ENCODE peak calls at places on chromosomes 7 and 10, in six cellular contexts. Q is fibroblast of lung, Y is lower lobe of right lung, I is cardiac muscle cell, D is SJSA1, R is aorta. U is an unnamed sample.
A peak's percentile ranks its signal among the peaks of the same experiment; 100 is the strongest.

GRCh38 chr10:79416578-79417255 is 28.7 kb downstream of the ZCCHC24 start:
- DNase-seq in Q (no peak), Y (peak; percentile 24), I (no peak), D (no peak), R (peak; percentile 32), U (no peak)

GRCh38 chr7:8433477-8434289 is at the start of gene NXPH1:
- DNase-seq in Q (no peak), Y (no peak), I (peak; percentile 88), D (no peak), R (no peak), U (no peak)

GRCh38 chr10:71029411-71029881 is 141.1 kb upstream of the PCBD1 start:
- DNase-seq in Q (no peak), Y (no peak), I (peak; percentile 68), D (no peak), R (peak; percentile 34), U (no peak)

GRCh38 chr10:5198386-5198785 is 1.7 kb downstream of the AKR1C4 start:
- DNase-seq in Q (no peak), Y (no peak), I (no peak), D (no peak), R (no peak), U (no peak)

GRCh38 chr7:24715661-24716479 is 41.4 kb downstream of the GSDME start:
- DNase-seq in Q (peak; percentile 54), Y (no peak), I (peak; percentile 69), D (peak; percentile 18), R (no peak), U (peak; percentile 25)

GRCh38 chr7:129370812-129371211 is 63.4 kb upstream of the STRIP2 start:
- DNase-seq in Q (peak; percentile 15), Y (no peak), I (no peak), D (no peak), R (no peak), U (no peak)

GRCh38 chr10:43846187-43846680 is 197.6 kb upstream of the ZNF32 start:
- DNase-seq in Q (peak; percentile 89), Y (no peak), I (no peak), D (peak; percentile 39), R (peak; percentile 85), U (no peak)

GRCh38 chr10:109178576-109178975 is 744.7 kb downstream of the XPNPEP1 start:
- DNase-seq in Q (no peak), Y (no peak), I (no peak), D (no peak), R (no peak), U (no peak)

GRCh38 chr10:83432296-83433045 is 706.8 kb upstream of the GHITM start:
- DNase-seq in Q (no peak), Y (no peak), I (no peak), D (no peak), R (no peak), U (no peak)

GRCh38 chr7:134313543-134313942 is 3.2 kb downstream of the SLC35B4 start:
- DNase-seq in Q (no peak), Y (no peak), I (no peak), D (no peak), R (no peak), U (no peak)

GRCh38 chr10:30155401-30155800 is 96.0 kb upstream of the JCAD start:
- DNase-seq in Q (no peak), Y (no peak), I (no peak), D (no peak), R (no peak), U (no peak)

GRCh38 chr10:46273506-46274477 is 13.0 kb upstream of the ANTXRL start:
- DNase-seq in Q (no peak), Y (no peak), I (no peak), D (no peak), R (no peak), U (no peak)

GRCh38 chr7:70614237-70614984 is 517.5 kb upstream of the GALNT17 start:
- DNase-seq in Q (peak; percentile 41), Y (no peak), I (peak; percentile 75), D (no peak), R (peak; percentile 94), U (no peak)

GRCh38 chr7:925601-926000 is 28.9 kb downstream of the ADAP1 start:
- DNase-seq in Q (no peak), Y (peak; percentile 66), I (no peak), D (no peak), R (peak; percentile 77), U (no peak)

GRCh38 chr7:81457858-81458522 is 311.9 kb downstream of the HGF start:
- DNase-seq in Q (peak; percentile 68), Y (no peak), I (peak; percentile 52), D (no peak), R (no peak), U (no peak)

GRCh38 chr10:103823706-103824272 is 31.6 kb downstream of the SH3PXD2A start:
- DNase-seq in Q (no peak), Y (no peak), I (no peak), D (no peak), R (no peak), U (no peak)

GRCh38 chr10:125547010-125547650 is 135.8 kb downstream of the TEX36 start:
- DNase-seq in Q (no peak), Y (no peak), I (no peak), D (no peak), R (no peak), U (no peak)

GRCh38 chr10:19930936-19931859 is 115.0 kb downstream of the PLXDC2 start:
- DNase-seq in Q (peak; percentile 69), Y (no peak), I (no peak), D (no peak), R (no peak), U (no peak)

GRCh38 chr10:124388823-124389612 is 29.7 kb downstream of the OAT start:
- DNase-seq in Q (peak; percentile 82), Y (peak; percentile 93), I (peak; percentile 96), D (peak; percentile 57), R (peak; percentile 98), U (peak; percentile 36)

GRCh38 chr7:41972270-41972669 is 264.7 kb downstream of the GLI3 start:
- DNase-seq in Q (no peak), Y (no peak), I (no peak), D (no peak), R (no peak), U (no peak)

GRCh38 chr7:149823631-149824199 is 14.5 kb upstream of the ZNF862 start:
- DNase-seq in Q (no peak), Y (peak; percentile 25), I (no peak), D (no peak), R (peak; percentile 50), U (no peak)

GRCh38 chr7:74993121-74993520 is 28.6 kb downstream of the CASTOR2 start:
- DNase-seq in Q (no peak), Y (no peak), I (no peak), D (no peak), R (no peak), U (no peak)

DNA sequence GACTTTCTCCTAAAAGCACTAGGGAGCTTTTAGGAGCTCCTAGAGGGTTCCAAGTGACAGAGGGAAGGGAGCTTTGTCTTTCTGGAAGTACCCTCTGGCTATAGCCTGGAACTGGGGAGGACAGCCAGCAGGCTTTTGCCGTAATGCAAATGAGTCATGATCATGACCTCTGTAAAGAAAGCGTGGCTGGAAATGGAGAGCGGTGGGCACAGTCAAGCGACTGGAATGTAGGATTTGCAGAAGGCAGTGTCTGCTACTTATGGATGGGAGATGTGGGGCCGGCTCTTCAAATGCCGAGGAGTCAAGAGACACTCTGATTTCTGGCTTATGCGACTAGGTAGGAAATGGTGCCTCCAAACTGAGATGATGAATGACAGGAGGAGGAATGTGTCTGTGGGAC is 34.6 kb upstream of the PLPP4 start:
- DNase-seq in Q (no peak), Y (no peak), I (no peak), D (peak; percentile 77), R (no peak), U (no peak)
- H3K27ac ChIP-seq in Q (no peak overlapping the region), Y (no peak overlapping the region), I (no peak overlapping the region), D (peak overlapping the region; percentile 27), R (no peak overlapping the region), U (no peak overlapping the region)

GRCh38 chr7:145850636-145851035 is 266.0 kb upstream of the CNTNAP2 start:
- DNase-seq in Q (no peak), Y (no peak), I (no peak), D (no peak), R (no peak), U (no peak)
- H3K27ac ChIP-seq in Q (no peak overlapping the region), Y (no peak overlapping the region), I (no peak overlapping the region), D (no peak overlapping the region), R (no peak overlapping the region), U (no peak overlapping the region)

GRCh38 chr10:72104472-72105097 is 16.2 kb upstream of the SPOCK2 start:
- DNase-seq in Q (peak; percentile 28), Y (no peak), I (no peak), D (no peak), R (no peak), U (no peak)

GRCh38 chr10:72106896-72107295 is 18.5 kb upstream of the SPOCK2 start:
- DNase-seq in Q (no peak), Y (no peak), I (no peak), D (no peak), R (no peak), U (no peak)

GRCh38 chr10:72106154-72106849 is 18.0 kb upstream of the SPOCK2 start:
- DNase-seq in Q (peak; percentile 18), Y (no peak), I (no peak), D (no peak), R (no peak), U (no peak)

GRCh38 chr10:72105675-72106074 is 17.3 kb upstream of the SPOCK2 start:
- DNase-seq in Q (no peak), Y (no peak), I (no peak), D (no peak), R (no peak), U (no peak)

DNA sequence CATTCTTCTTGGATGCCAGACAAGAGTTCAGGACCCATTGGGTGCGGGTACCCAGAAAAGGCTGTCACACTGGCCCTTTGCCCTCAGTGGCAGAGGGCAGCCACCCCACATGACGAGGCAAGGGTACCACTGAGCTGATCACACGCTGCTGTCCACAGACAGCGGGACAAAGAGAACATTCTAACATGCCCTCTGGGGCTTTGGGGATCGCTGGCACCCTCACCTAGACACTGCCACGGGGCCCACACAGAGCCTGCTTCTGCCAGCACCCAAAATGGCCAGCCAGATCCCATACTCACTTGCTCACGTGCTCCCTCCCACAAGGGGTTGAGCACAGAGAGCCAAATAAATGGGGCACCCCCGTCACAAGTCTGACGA is 16.7 kb upstream of the SPOCK2 start:
- DNase-seq in Q (no peak), Y (no peak), I (no peak), D (no peak), R (no peak), U (no peak)
- H3K27ac ChIP-seq in Q (no peak overlapping the region), Y (no peak overlapping the region), I (no peak overlapping the region), D (no peak overlapping the region), R (no peak overlapping the region), U (peak overlapping the region; percentile 58)

DNA sequence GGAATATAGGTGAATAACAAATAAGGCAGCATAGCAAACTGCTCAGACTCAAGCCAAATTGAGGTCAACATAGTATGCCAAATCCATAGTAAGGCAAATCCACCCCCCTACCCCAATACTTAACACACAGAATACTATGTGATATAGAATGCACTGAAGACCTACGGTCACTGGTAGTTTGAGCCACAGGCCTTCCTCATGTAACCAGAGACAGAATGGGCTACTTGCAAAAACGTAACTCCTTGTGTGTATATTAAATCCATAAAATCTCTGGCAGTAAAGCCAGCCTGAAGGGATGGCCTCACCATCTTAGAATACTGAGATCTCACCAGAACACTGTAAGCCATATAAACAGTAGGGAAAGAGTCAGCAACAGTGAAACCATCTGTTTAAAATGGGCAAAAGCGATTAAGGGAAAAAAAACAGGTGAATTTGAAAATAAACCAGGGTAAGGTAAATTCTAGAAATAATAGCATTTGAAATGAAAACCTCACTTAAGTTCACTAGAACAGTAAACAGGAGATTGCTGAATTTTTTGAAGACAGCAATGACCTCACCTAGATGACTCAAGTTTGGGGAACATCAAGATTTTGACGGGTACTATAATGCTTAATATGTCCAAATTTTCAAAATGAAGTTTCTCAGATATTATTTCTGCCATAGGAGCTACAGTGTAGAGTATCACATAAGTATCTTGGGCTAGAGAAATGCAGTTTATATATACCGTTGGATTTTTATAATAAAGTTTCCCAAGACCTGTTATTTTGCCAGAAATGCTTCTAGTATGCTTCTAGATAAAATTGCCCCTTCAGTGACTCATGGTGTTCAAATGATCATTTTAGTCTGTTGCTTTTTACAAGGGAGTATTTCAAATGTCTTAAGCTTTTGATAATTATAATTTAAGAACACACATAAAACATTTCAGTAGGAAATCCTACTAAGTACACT is 13.9 kb downstream of the HNRNPA2B1 start:
- DNase-seq in Q (no peak), Y (no peak), I (no peak), D (no peak), R (no peak), U (no peak)
- H3K27ac ChIP-seq in Q (no peak overlapping the region), Y (no peak overlapping the region), I (peak overlapping the region; percentile 34), D (no peak overlapping the region), R (no peak overlapping the region), U (peak overlapping the region; percentile 87)